ENCODE peak calls at places on chromosomes 16 and 17, in eight cellular contexts. One of them, this sample, is unnamed.
A peak's percentile ranks its signal among the peaks of the same experiment; 100 is the strongest.

GRCh38 chr16:30893082-30893743 is 664 bp downstream of the BCL7C start:
- DNase-seq in GM23338: peak; percentile 71
- DNase-seq in astrocyte of the cerebellum: no peak
- DNase-seq in testis: no peak
- DNase-seq in AG10803: no peak
- DNase-seq in CD4-positive, alpha-beta memory T cell: no peak
- DNase-seq in right atrium auricular region: no peak
- DNase-seq in right cardiac atrium: peak; percentile 76
- DNase-seq in this sample: no peak

GRCh38 chr17:44350733-44351226 is 5.7 kb downstream of the GRN start:
- DNase-seq in AG10803: peak; percentile 43
- DNase-seq in testis: peak; percentile 79
- DNase-seq in astrocyte of the cerebellum: peak; percentile 18
- DNase-seq in right cardiac atrium: peak; percentile 85
- DNase-seq in right atrium auricular region: no peak
- DNase-seq in GM23338: peak; percentile 85
- DNase-seq in CD4-positive, alpha-beta memory T cell: peak; percentile 63
- DNase-seq in this sample: peak; percentile 69

GRCh38 chr17:44804301-44805061 is 25.6 kb downstream of the GJC1 start:
- DNase-seq in AG10803: no peak
- DNase-seq in testis: peak; percentile 43
- DNase-seq in astrocyte of the cerebellum: no peak
- DNase-seq in right cardiac atrium: no peak
- DNase-seq in right atrium auricular region: no peak
- DNase-seq in CD4-positive, alpha-beta memory T cell: no peak
- DNase-seq in GM23338: no peak
- DNase-seq in this sample: no peak

GRCh38 chr17:60065136-60065535 is 13.6 kb downstream of the HEATR6 start:
- DNase-seq in testis: no peak
- DNase-seq in AG10803: no peak
- DNase-seq in GM23338: no peak
- DNase-seq in right cardiac atrium: no peak
- DNase-seq in right atrium auricular region: no peak
- DNase-seq in CD4-positive, alpha-beta memory T cell: no peak
- DNase-seq in astrocyte of the cerebellum: no peak
- DNase-seq in this sample: no peak

GRCh38 chr16:23788653-23789052 is 33.8 kb downstream of the CHP2 start:
- DNase-seq in GM23338: no peak
- DNase-seq in right cardiac atrium: no peak
- DNase-seq in AG10803: no peak
- DNase-seq in right atrium auricular region: no peak
- DNase-seq in testis: no peak
- DNase-seq in CD4-positive, alpha-beta memory T cell: no peak
- DNase-seq in astrocyte of the cerebellum: no peak
- DNase-seq in this sample: no peak

GRCh38 chr17:11293480-11293879 is 52.5 kb downstream of the SHISA6 start:
- DNase-seq in GM23338: no peak
- DNase-seq in astrocyte of the cerebellum: no peak
- DNase-seq in AG10803: no peak
- DNase-seq in right cardiac atrium: no peak
- DNase-seq in CD4-positive, alpha-beta memory T cell: no peak
- DNase-seq in right atrium auricular region: peak; percentile 28
- DNase-seq in testis: no peak
- DNase-seq in this sample: no peak

GRCh38 chr17:45752246-45752645 is 31.9 kb upstream of the CRHR1 start:
- DNase-seq in astrocyte of the cerebellum: no peak
- DNase-seq in AG10803: no peak
- DNase-seq in right atrium auricular region: no peak
- DNase-seq in GM23338: no peak
- DNase-seq in CD4-positive, alpha-beta memory T cell: no peak
- DNase-seq in testis: no peak
- DNase-seq in right cardiac atrium: no peak
- DNase-seq in this sample: no peak

GRCh38 chr17:50076591-50077235 is 18.4 kb upstream of the PDK2 start:
- DNase-seq in right atrium auricular region: no peak
- DNase-seq in testis: no peak
- DNase-seq in CD4-positive, alpha-beta memory T cell: no peak
- DNase-seq in right cardiac atrium: no peak
- DNase-seq in astrocyte of the cerebellum: no peak
- DNase-seq in GM23338: peak; percentile 90
- DNase-seq in AG10803: no peak
- DNase-seq in this sample: no peak

GRCh38 chr17:80414508-80414802 is 512 bp upstream of the ENDOV start:
- DNase-seq in astrocyte of the cerebellum: no peak
- DNase-seq in right atrium auricular region: no peak
- DNase-seq in AG10803: no peak
- DNase-seq in CD4-positive, alpha-beta memory T cell: no peak
- DNase-seq in right cardiac atrium: no peak
- DNase-seq in GM23338: no peak
- DNase-seq in testis: peak; percentile 33
- DNase-seq in this sample: no peak

GRCh38 chr16:89958068-89958467 is 9.5 kb downstream of the DEF8 start:
- DNase-seq in right cardiac atrium: peak; percentile 82
- DNase-seq in GM23338: peak; percentile 82
- DNase-seq in AG10803: peak; percentile 6
- DNase-seq in right atrium auricular region: no peak
- DNase-seq in astrocyte of the cerebellum: no peak
- DNase-seq in testis: peak; percentile 79
- DNase-seq in CD4-positive, alpha-beta memory T cell: no peak
- DNase-seq in this sample: peak; percentile 50

GRCh38 chr16:14263011-14263410 is 191.9 kb downstream of the MRTFB start:
- DNase-seq in right atrium auricular region: no peak
- DNase-seq in CD4-positive, alpha-beta memory T cell: no peak
- DNase-seq in astrocyte of the cerebellum: no peak
- DNase-seq in testis: no peak
- DNase-seq in AG10803: no peak
- DNase-seq in right cardiac atrium: no peak
- DNase-seq in GM23338: no peak
- DNase-seq in this sample: no peak

GRCh38 chr16:26856271-26856670 is 210.5 kb upstream of the C16orf82 start:
- DNase-seq in AG10803: no peak
- DNase-seq in testis: no peak
- DNase-seq in GM23338: no peak
- DNase-seq in right atrium auricular region: no peak
- DNase-seq in right cardiac atrium: no peak
- DNase-seq in astrocyte of the cerebellum: no peak
- DNase-seq in CD4-positive, alpha-beta memory T cell: no peak
- DNase-seq in this sample: no peak

DNA sequence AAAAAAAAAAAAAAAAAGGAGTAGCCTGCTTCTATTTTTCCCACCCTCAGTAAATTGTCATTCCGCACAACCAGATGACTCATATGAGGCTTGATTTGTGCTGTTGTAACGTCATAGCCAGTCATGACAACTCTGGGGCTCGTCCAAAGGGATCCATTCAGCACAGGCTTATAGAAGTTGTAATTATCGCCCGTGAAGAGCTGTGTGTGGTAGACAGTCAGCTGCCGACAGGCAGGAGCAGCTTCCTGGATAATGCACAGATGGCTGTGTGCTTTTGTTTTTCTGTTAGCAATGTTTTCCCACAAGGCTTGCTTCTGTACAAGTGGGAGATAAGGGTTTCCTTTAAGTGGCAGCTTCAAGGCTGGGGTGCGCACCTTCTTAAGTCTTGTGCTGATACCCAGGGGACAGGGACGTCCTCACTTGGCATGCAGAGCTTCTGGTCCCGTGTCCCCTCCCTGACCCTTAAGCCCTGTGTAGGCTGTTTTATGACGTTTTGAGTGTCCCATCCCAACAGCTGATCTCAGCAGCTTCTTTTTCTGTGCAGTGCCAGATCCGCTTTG is 26.0 kb downstream of the SNX29 start:
- DNase-seq in AG10803: peak; percentile 68
- DNase-seq in CD4-positive, alpha-beta memory T cell: no peak
- DNase-seq in testis: no peak
- DNase-seq in right atrium auricular region: no peak
- DNase-seq in GM23338: no peak
- DNase-seq in right cardiac atrium: no peak
- DNase-seq in astrocyte of the cerebellum: no peak
- DNase-seq in this sample: no peak
- H3K4me3 ChIP-seq in AG10803: no peak overlapping the region
- H3K4me3 ChIP-seq in CD4-positive, alpha-beta memory T cell: no peak overlapping the region
- H3K4me3 ChIP-seq in testis: no peak overlapping the region
- H3K4me3 ChIP-seq in right atrium auricular region: no peak overlapping the region
- H3K4me3 ChIP-seq in GM23338: no peak overlapping the region
- H3K4me3 ChIP-seq in right cardiac atrium: peak overlapping the region; percentile 12
- H3K4me3 ChIP-seq in astrocyte of the cerebellum: no peak overlapping the region
- H3K4me3 ChIP-seq in this sample: no peak overlapping the region

DNA sequence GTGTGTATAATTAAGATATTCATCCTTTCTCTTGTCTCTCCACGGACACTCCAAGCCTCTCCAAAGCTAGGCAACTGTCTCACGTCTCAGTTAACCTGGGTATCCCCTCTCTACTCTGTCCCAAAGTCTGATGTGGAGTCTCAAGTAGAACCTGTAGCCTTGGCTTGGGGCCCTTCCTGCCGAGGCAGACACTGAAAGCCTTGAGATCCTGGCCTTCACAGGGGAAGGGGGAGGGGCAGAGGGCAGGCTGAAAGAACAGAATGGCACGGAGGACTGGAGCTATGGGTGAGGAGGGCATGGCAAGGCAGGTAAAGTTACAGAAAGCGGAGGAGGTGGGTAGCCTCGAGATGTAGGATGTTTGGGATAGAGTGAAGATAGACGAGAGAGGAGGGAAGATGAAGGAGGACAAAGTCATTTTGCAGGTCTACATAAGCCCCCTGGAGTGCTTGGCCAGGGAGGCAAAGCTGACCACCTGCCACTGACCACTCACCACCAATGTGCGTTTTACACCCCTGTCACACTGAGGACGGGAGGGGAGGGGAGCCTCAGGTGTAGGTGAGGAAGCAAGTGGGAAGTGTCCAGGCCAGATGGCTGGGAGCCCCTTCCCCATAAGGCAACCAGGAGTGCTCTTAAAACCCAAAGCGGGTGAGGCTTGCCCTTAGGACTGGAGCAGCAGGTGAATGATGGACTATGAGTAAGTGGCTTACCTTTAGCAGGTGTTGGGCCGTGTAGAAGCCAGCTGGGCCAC is 1.3 kb downstream of the FDXR start:
- DNase-seq in right cardiac atrium: peak; percentile 40
- DNase-seq in AG10803: no peak
- DNase-seq in astrocyte of the cerebellum: no peak
- DNase-seq in right atrium auricular region: no peak
- DNase-seq in GM23338: no peak
- DNase-seq in testis: peak; percentile 77
- DNase-seq in CD4-positive, alpha-beta memory T cell: no peak
- DNase-seq in this sample: no peak
- H3K4me3 ChIP-seq in right cardiac atrium: no peak overlapping the region
- H3K4me3 ChIP-seq in AG10803: peak overlapping the region; percentile 70
- H3K4me3 ChIP-seq in astrocyte of the cerebellum: peak overlapping the region; percentile 75
- H3K4me3 ChIP-seq in right atrium auricular region: no peak overlapping the region
- H3K4me3 ChIP-seq in GM23338: peak overlapping the region; percentile 95
- H3K4me3 ChIP-seq in testis: peak overlapping the region; percentile 89
- H3K4me3 ChIP-seq in CD4-positive, alpha-beta memory T cell: no peak overlapping the region
- H3K4me3 ChIP-seq in this sample: no peak overlapping the region

DNA sequence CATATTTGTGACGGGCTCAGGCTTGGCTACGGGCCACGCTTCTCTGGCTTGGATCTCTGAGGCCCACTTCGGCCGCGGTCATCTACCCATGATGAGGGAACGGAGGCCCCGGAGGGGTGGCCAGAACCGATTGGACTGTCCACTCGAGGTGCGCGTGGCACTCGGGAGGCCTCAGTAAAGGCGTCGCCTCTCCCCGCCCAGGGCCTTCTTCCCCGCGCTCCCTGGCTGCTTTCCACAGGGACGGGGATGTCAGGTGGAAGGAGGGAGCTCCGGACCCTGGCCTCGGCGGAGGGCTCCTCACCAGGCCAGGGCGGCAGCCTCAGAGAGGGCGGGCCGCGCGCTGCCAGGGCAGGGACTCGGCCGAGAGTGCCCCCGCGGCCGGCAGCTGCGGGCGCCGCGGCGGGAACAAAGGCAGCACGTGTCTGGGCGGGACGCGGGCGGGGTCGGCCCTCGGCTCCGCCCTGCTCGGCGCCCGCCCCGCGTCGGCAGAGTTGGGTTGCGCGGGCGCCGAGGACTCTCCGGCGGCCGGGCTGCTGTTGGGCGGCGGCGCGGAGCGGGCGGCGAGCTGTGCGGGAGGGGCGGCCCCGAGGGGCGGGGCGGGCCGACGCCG is 597 bp upstream of the CDK5R1 start:
- DNase-seq in testis: peak; percentile 77
- DNase-seq in right cardiac atrium: peak; percentile 89
- DNase-seq in GM23338: peak; percentile 89
- DNase-seq in CD4-positive, alpha-beta memory T cell: peak; percentile 76
- DNase-seq in AG10803: peak; percentile 58
- DNase-seq in right atrium auricular region: peak; percentile 81
- DNase-seq in astrocyte of the cerebellum: peak; percentile 24
- DNase-seq in this sample: peak; percentile 43
- H3K4me3 ChIP-seq in testis: peak overlapping the region; percentile 57
- H3K4me3 ChIP-seq in right cardiac atrium: peak overlapping the region; percentile 96
- H3K4me3 ChIP-seq in GM23338: peak overlapping the region; percentile 59
- H3K4me3 ChIP-seq in CD4-positive, alpha-beta memory T cell: no peak overlapping the region
- H3K4me3 ChIP-seq in AG10803: peak overlapping the region; percentile 50
- H3K4me3 ChIP-seq in right atrium auricular region: peak overlapping the region; percentile 50
- H3K4me3 ChIP-seq in astrocyte of the cerebellum: peak overlapping the region; percentile 52
- H3K4me3 ChIP-seq in this sample: peak overlapping the region; percentile 68

DNA sequence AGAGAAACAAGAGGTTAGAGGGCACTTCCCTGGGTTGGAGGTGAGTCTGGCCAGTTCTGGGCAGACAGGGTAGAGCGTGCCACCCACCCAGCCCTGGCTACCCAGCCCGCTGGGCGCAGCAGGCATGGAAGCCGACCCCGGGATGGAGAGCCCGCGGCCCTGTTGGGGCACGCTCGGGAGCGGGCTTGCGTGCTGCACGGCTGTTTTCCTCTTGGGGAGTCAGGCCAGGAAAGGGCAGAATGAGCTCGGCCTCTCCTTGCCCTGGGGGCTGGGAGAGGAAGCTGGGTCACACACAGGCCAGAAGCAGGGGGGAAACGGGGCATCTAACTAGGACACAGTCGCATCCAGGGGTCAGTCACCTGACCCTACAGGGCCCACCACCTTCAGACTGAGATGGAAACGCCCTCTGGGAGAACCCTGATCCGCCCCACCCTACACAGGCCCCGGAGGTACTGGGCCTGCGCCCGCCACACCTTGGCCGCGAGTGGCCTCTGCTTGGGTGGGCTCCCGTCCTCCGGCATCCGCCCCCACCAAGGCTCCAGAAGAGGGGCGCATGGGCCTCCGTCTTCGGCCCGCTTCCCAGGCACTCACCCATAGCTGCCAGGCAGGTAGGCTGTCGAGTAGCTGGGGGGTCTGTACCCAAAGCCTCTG is 1.2 kb downstream of the SOX15 start:
- DNase-seq in GM23338: peak; percentile 59
- DNase-seq in astrocyte of the cerebellum: no peak
- DNase-seq in right cardiac atrium: peak; percentile 63
- DNase-seq in AG10803: no peak
- DNase-seq in testis: no peak
- DNase-seq in right atrium auricular region: no peak
- DNase-seq in CD4-positive, alpha-beta memory T cell: no peak
- DNase-seq in this sample: no peak
- H3K4me3 ChIP-seq in GM23338: peak overlapping the region; percentile 88
- H3K4me3 ChIP-seq in astrocyte of the cerebellum: peak overlapping the region; percentile 21
- H3K4me3 ChIP-seq in right cardiac atrium: no peak overlapping the region
- H3K4me3 ChIP-seq in AG10803: peak overlapping the region; percentile 17
- H3K4me3 ChIP-seq in testis: peak overlapping the region; percentile 61
- H3K4me3 ChIP-seq in right atrium auricular region: peak overlapping the region; percentile 45
- H3K4me3 ChIP-seq in CD4-positive, alpha-beta memory T cell: no peak overlapping the region
- H3K4me3 ChIP-seq in this sample: no peak overlapping the region

This sample was measured in lung.